ENCODE peak calls at places on chromosomes 2 and 18, in eight cellular contexts. A is GM06990; M is kidney; R is Right ventricle myocardium inferior; K is caudate nucleus; F is heart right ventricle; E is stimulated activated CD8-positive, alpha-beta memory T cell treated with anti-CD3 and anti-CD28 coated beads, Interleukin-4, amount 100 ng/mL, for 1 hour; Z is T-helper 1 cell. Q is an unnamed sample.

GRCh38 chr2:12714391-12715221 is 2.1 kb upstream of the TRIB2 start:
- DNase-seq in M (peak; percentile 63), Z (no peak), E (no peak), F (no peak), A (no peak), K (no peak), R (no peak), Q (no peak)

GRCh38 chr18:68056936-68057335 is 540.4 kb upstream of the DSEL start:
- DNase-seq in F (no peak), R (no peak), Z (no peak), M (no peak), A (no peak), K (no peak), E (no peak), Q (no peak)

GRCh38 chr2:74149570-74150319 is 2.0 kb upstream of the BOLA3 start:
- DNase-seq in E (no peak), K (no peak), R (no peak), A (no peak), F (no peak), Z (no peak), M (no peak), Q (no peak)

GRCh38 chr18:12593861-12594260 is 64.0 kb downstream of the SPIRE1 start:
- DNase-seq in M (no peak), K (no peak), Z (no peak), E (no peak), R (no peak), F (no peak), A (no peak), Q (no peak)

GRCh38 chr2:100223502-100223901 is 81.1 kb upstream of the AFF3 start:
- DNase-seq in K (no peak), Z (no peak), M (no peak), F (no peak), E (no peak), R (no peak), A (no peak), Q (no peak)

GRCh38 chr2:219469186-219469724 is 29.4 kb upstream of the GMPPA start:
- DNase-seq in M (no peak), Z (no peak), A (no peak), R (peak; percentile 70), E (no peak), K (no peak), F (no peak), Q (no peak)

GRCh38 chr2:72887836-72888437 is 729 bp downstream of the SPR start:
- DNase-seq in A (peak; percentile 49), R (peak; percentile 93), K (peak; percentile 68), F (peak; percentile 92), E (peak; percentile 14), Z (peak; percentile 23), M (peak; percentile 95), Q (peak; percentile 50)

GRCh38 chr2:184339966-184340365 is 258.4 kb upstream of the ZNF804A start:
- DNase-seq in A (no peak), F (no peak), R (no peak), K (no peak), M (no peak), E (no peak), Z (no peak), Q (no peak)

GRCh38 chr2:181038796-181039195 is 58.4 kb downstream of the UBE2E3 start:
- DNase-seq in F (no peak), A (no peak), Z (no peak), K (no peak), E (no peak), R (no peak), M (no peak), Q (no peak)

GRCh38 chr2:229921101-229921891 is 513 bp downstream of the TRIP12 start:
- DNase-seq in Z (peak; percentile 75), E (peak; percentile 41), K (peak; percentile 71), R (peak; percentile 80), A (peak; percentile 82), F (peak; percentile 80), M (peak; percentile 90), Q (peak; percentile 84)

GRCh38 chr2:44342854-44343253 is 18.4 kb downstream of the PREPL start:
- DNase-seq in M (no peak), F (no peak), Z (peak; percentile 12), E (no peak), A (no peak), R (no peak), K (no peak), Q (no peak)

GRCh38 chr2:10977636-10978035 is 65.9 kb downstream of the KCNF1 start:
- DNase-seq in R (no peak), K (no peak), A (no peak), E (no peak), M (no peak), Z (no peak), F (no peak), Q (no peak)

GRCh38 chr18:57767259-57768050 is 35.7 kb downstream of the ATP8B1 start:
- DNase-seq in M (no peak), R (no peak), F (no peak), E (no peak), K (no peak), A (no peak), Z (no peak), Q (no peak)

GRCh38 chr2:71457959-71458322 is 4.6 kb downstream of the DYSF start:
- DNase-seq in R (no peak), K (no peak), M (no peak), Z (no peak), A (no peak), E (no peak), F (no peak), Q (no peak)

GRCh38 chr2:35298493-35298892 is 1057.1 kb upstream of the CRIM1 start:
- DNase-seq in Z (no peak), E (no peak), R (no peak), K (no peak), M (no peak), F (peak; percentile 24), A (no peak), Q (peak; percentile 79)

GRCh38 chr2:6945821-6946220 is 28.6 kb downstream of the RNF144A start:
- DNase-seq in R (no peak), Z (no peak), F (no peak), A (no peak), M (no peak), E (no peak), K (no peak), Q (no peak)

GRCh38 chr2:54402350-54402749 is 53.8 kb upstream of the SPTBN1 start:
- DNase-seq in E (no peak), Z (no peak), K (no peak), F (peak; percentile 76), R (peak; percentile 78), M (peak; percentile 85), A (no peak), Q (no peak)

GRCh38 chr2:37573818-37574388 is 97.5 kb downstream of the CDC42EP3 start:
- DNase-seq in R (no peak), A (no peak), F (no peak), M (no peak), Z (no peak), E (no peak), K (no peak), Q (no peak)

GRCh38 chr2:72026819-72027425 is 120.7 kb downstream of the CYP26B1 start:
- DNase-seq in E (no peak), K (no peak), M (no peak), F (no peak), A (no peak), Z (no peak), R (no peak), Q (no peak)

GRCh38 chr2:186927867-186928191 is 78.9 kb upstream of the ZSWIM2 start:
- DNase-seq in A (no peak), F (no peak), Z (no peak), E (no peak), R (no peak), M (no peak), K (no peak), Q (no peak)

GRCh38 chr2:102064679-102065674 is 73.2 kb downstream of the IL1R2 start:
- DNase-seq in Z (no peak), F (no peak), E (no peak), R (no peak), M (no peak), K (no peak), A (no peak), Q (no peak)